ENCODE peak calls at places on chromosomes 2 and 18, in seven cellular contexts. One of them, this sample, is unnamed.

GRCh38 chr2:203705184-203705583 is 1.3 kb upstream of the CD28 start:
- DNase-seq in HTR-8/SVneo: no peak
- DNase-seq in activated naive CD4-positive, alpha-beta T cell treated with anti-CD3 and anti-CD28 coated beads, Interleukin-2, amount 50 U/mL, for 72 hours: peak
- DNase-seq in C1 segment of cervical spinal cord: no peak
- DNase-seq in left colon: no peak
- DNase-seq in mesothelial cell of epicardium: no peak
- DNase-seq in cardiac muscle cell: no peak
- DNase-seq in this sample: no peak

GRCh38 chr18:48179005-48179404 is 230.2 kb downstream of the ZBTB7C start:
- DNase-seq in HTR-8/SVneo: no peak
- DNase-seq in activated naive CD4-positive, alpha-beta T cell treated with anti-CD3 and anti-CD28 coated beads, Interleukin-2, amount 50 U/mL, for 72 hours: no peak
- DNase-seq in C1 segment of cervical spinal cord: no peak
- DNase-seq in left colon: no peak
- DNase-seq in mesothelial cell of epicardium: no peak
- DNase-seq in cardiac muscle cell: no peak
- DNase-seq in this sample: no peak

GRCh38 chr18:49813071-49813320 is 337 bp downstream of the ACAA2 start:
- DNase-seq in HTR-8/SVneo: no peak
- DNase-seq in activated naive CD4-positive, alpha-beta T cell treated with anti-CD3 and anti-CD28 coated beads, Interleukin-2, amount 50 U/mL, for 72 hours: no peak
- DNase-seq in C1 segment of cervical spinal cord: no peak
- DNase-seq in left colon: no peak
- DNase-seq in mesothelial cell of epicardium: no peak
- DNase-seq in cardiac muscle cell: no peak
- DNase-seq in this sample: no peak

GRCh38 chr2:224925822-224926124 is 116.5 kb downstream of the DOCK10 start:
- DNase-seq in HTR-8/SVneo: no peak
- DNase-seq in activated naive CD4-positive, alpha-beta T cell treated with anti-CD3 and anti-CD28 coated beads, Interleukin-2, amount 50 U/mL, for 72 hours: no peak
- DNase-seq in C1 segment of cervical spinal cord: no peak
- DNase-seq in left colon: no peak
- DNase-seq in mesothelial cell of epicardium: no peak
- DNase-seq in cardiac muscle cell: no peak
- DNase-seq in this sample: no peak

GRCh38 chr18:78150590-78150989 is 829.0 kb upstream of the SALL3 start:
- DNase-seq in HTR-8/SVneo: no peak
- DNase-seq in activated naive CD4-positive, alpha-beta T cell treated with anti-CD3 and anti-CD28 coated beads, Interleukin-2, amount 50 U/mL, for 72 hours: no peak
- DNase-seq in C1 segment of cervical spinal cord: no peak
- DNase-seq in left colon: no peak
- DNase-seq in mesothelial cell of epicardium: no peak
- DNase-seq in cardiac muscle cell: no peak
- DNase-seq in this sample: no peak

GRCh38 chr2:138500592-138501426 is 761 bp upstream of the SPOPL start:
- DNase-seq in HTR-8/SVneo: no peak
- DNase-seq in activated naive CD4-positive, alpha-beta T cell treated with anti-CD3 and anti-CD28 coated beads, Interleukin-2, amount 50 U/mL, for 72 hours: no peak
- DNase-seq in C1 segment of cervical spinal cord: no peak
- DNase-seq in left colon: peak
- DNase-seq in mesothelial cell of epicardium: no peak
- DNase-seq in cardiac muscle cell: no peak
- DNase-seq in this sample: no peak

GRCh38 chr2:42792087-42792582 is 248 bp downstream of the HAAO start:
- DNase-seq in HTR-8/SVneo: no peak
- DNase-seq in activated naive CD4-positive, alpha-beta T cell treated with anti-CD3 and anti-CD28 coated beads, Interleukin-2, amount 50 U/mL, for 72 hours: no peak
- DNase-seq in C1 segment of cervical spinal cord: no peak
- DNase-seq in left colon: no peak
- DNase-seq in mesothelial cell of epicardium: no peak
- DNase-seq in cardiac muscle cell: no peak
- DNase-seq in this sample: no peak

GRCh38 chr18:77008006-77008405 is 124.6 kb downstream of the MBP start:
- DNase-seq in HTR-8/SVneo: no peak
- DNase-seq in activated naive CD4-positive, alpha-beta T cell treated with anti-CD3 and anti-CD28 coated beads, Interleukin-2, amount 50 U/mL, for 72 hours: no peak
- DNase-seq in C1 segment of cervical spinal cord: no peak
- DNase-seq in left colon: no peak
- DNase-seq in mesothelial cell of epicardium: no peak
- DNase-seq in cardiac muscle cell: no peak
- DNase-seq in this sample: no peak

GRCh38 chr2:197851451-197851850 is 47.1 kb downstream of the PLCL1 start:
- DNase-seq in HTR-8/SVneo: no peak
- DNase-seq in activated naive CD4-positive, alpha-beta T cell treated with anti-CD3 and anti-CD28 coated beads, Interleukin-2, amount 50 U/mL, for 72 hours: no peak
- DNase-seq in C1 segment of cervical spinal cord: no peak
- DNase-seq in left colon: no peak
- DNase-seq in mesothelial cell of epicardium: no peak
- DNase-seq in cardiac muscle cell: no peak
- DNase-seq in this sample: no peak

GRCh38 chr2:210715560-210715959 is 159.2 kb downstream of the CPS1 start:
- DNase-seq in HTR-8/SVneo: no peak
- DNase-seq in activated naive CD4-positive, alpha-beta T cell treated with anti-CD3 and anti-CD28 coated beads, Interleukin-2, amount 50 U/mL, for 72 hours: no peak
- DNase-seq in C1 segment of cervical spinal cord: no peak
- DNase-seq in left colon: no peak
- DNase-seq in mesothelial cell of epicardium: no peak
- DNase-seq in cardiac muscle cell: no peak
- DNase-seq in this sample: no peak

GRCh38 chr18:46253498-46253897 is 149.3 kb downstream of the HAUS1 start:
- DNase-seq in HTR-8/SVneo: peak
- DNase-seq in activated naive CD4-positive, alpha-beta T cell treated with anti-CD3 and anti-CD28 coated beads, Interleukin-2, amount 50 U/mL, for 72 hours: no peak
- DNase-seq in C1 segment of cervical spinal cord: no peak
- DNase-seq in left colon: no peak
- DNase-seq in mesothelial cell of epicardium: no peak
- DNase-seq in cardiac muscle cell: peak
- DNase-seq in this sample: no peak